ENCODE peak calls at places on chromosomes 7 and 10, in six cellular contexts. One of them, this sample, is unnamed.

GRCh38 chr10:132685121-132685891 is 100.6 kb downstream of the NKX6-2 start:
- DNase-seq in IMR-90: peak; percentile 58
- DNase-seq in neuronal stem cell: no peak
- DNase-seq in mesenchymal stem cell: peak; percentile 74
- DNase-seq in H9: peak; percentile 22
- DNase-seq in trophoblast cell: no peak
- DNase-seq in this sample: no peak

GRCh38 chr7:135334830-135335543 is 101.3 kb downstream of the STRA8 start:
- DNase-seq in IMR-90: no peak
- DNase-seq in neuronal stem cell: no peak
- DNase-seq in mesenchymal stem cell: no peak
- DNase-seq in H9: no peak
- DNase-seq in trophoblast cell: no peak
- DNase-seq in this sample: no peak

GRCh38 chr7:141702047-141702567 is at the start of gene DENND11:
- DNase-seq in IMR-90: peak; percentile 11
- DNase-seq in neuronal stem cell: peak; percentile 30
- DNase-seq in mesenchymal stem cell: peak; percentile 51
- DNase-seq in H9: no peak
- DNase-seq in trophoblast cell: peak; percentile 12
- DNase-seq in this sample: no peak

GRCh38 chr10:114389429-114389828 is 14.9 kb downstream of the AFAP1L2 start:
- DNase-seq in IMR-90: peak; percentile 52
- DNase-seq in neuronal stem cell: no peak
- DNase-seq in mesenchymal stem cell: peak; percentile 72
- DNase-seq in H9: no peak
- DNase-seq in trophoblast cell: peak; percentile 37
- DNase-seq in this sample: no peak

GRCh38 chr10:80541144-80541750 is 3.5 kb downstream of the SH2D4B start:
- DNase-seq in IMR-90: no peak
- DNase-seq in neuronal stem cell: no peak
- DNase-seq in mesenchymal stem cell: no peak
- DNase-seq in H9: no peak
- DNase-seq in trophoblast cell: no peak
- DNase-seq in this sample: no peak

GRCh38 chr7:128812514-128813168 is 17.6 kb upstream of the FLNC start:
- DNase-seq in IMR-90: no peak
- DNase-seq in neuronal stem cell: no peak
- DNase-seq in mesenchymal stem cell: no peak
- DNase-seq in H9: no peak
- DNase-seq in trophoblast cell: peak; percentile 31
- DNase-seq in this sample: no peak

GRCh38 chr10:12489357-12489756 is 140.0 kb downstream of the CAMK1D start:
- DNase-seq in IMR-90: no peak
- DNase-seq in neuronal stem cell: no peak
- DNase-seq in mesenchymal stem cell: no peak
- DNase-seq in H9: no peak
- DNase-seq in trophoblast cell: no peak
- DNase-seq in this sample: no peak

GRCh38 chr7:70178787-70179186 is 580.5 kb downstream of the AUTS2 start:
- DNase-seq in IMR-90: no peak
- DNase-seq in neuronal stem cell: no peak
- DNase-seq in mesenchymal stem cell: no peak
- DNase-seq in H9: no peak
- DNase-seq in trophoblast cell: no peak
- DNase-seq in this sample: peak; percentile 9

GRCh38 chr7:107891619-107892366 is 810 bp downstream of the DLD start:
- DNase-seq in IMR-90: peak; percentile 60
- DNase-seq in neuronal stem cell: no peak
- DNase-seq in mesenchymal stem cell: peak; percentile 80
- DNase-seq in H9: no peak
- DNase-seq in trophoblast cell: no peak
- DNase-seq in this sample: no peak

GRCh38 chr10:86333813-86334514 is 32.6 kb downstream of the GRID1 start:
- DNase-seq in IMR-90: no peak
- DNase-seq in neuronal stem cell: no peak
- DNase-seq in mesenchymal stem cell: no peak
- DNase-seq in H9: no peak
- DNase-seq in trophoblast cell: no peak
- DNase-seq in this sample: no peak

GRCh38 chr7:84178013-84178412 is 16.6 kb downstream of the SEMA3A start:
- DNase-seq in IMR-90: peak; percentile 40
- DNase-seq in neuronal stem cell: no peak
- DNase-seq in mesenchymal stem cell: no peak
- DNase-seq in H9: no peak
- DNase-seq in trophoblast cell: no peak
- DNase-seq in this sample: no peak

GRCh38 chr10:15316877-15317464 is 54.1 kb downstream of the FAM171A1 start:
- DNase-seq in IMR-90: no peak
- DNase-seq in neuronal stem cell: no peak
- DNase-seq in mesenchymal stem cell: peak; percentile 29
- DNase-seq in H9: no peak
- DNase-seq in trophoblast cell: no peak
- DNase-seq in this sample: no peak

GRCh38 chr10:26486985-26487850 is 49.1 kb downstream of the APBB1IP start:
- DNase-seq in IMR-90: peak; percentile 37
- DNase-seq in neuronal stem cell: no peak
- DNase-seq in mesenchymal stem cell: peak; percentile 80
- DNase-seq in H9: no peak
- DNase-seq in trophoblast cell: peak; percentile 87
- DNase-seq in this sample: no peak

GRCh38 chr7:2811476-2812118 is 32.5 kb downstream of the GNA12 start:
- DNase-seq in IMR-90: no peak
- DNase-seq in neuronal stem cell: no peak
- DNase-seq in mesenchymal stem cell: peak; percentile 45
- DNase-seq in H9: no peak
- DNase-seq in trophoblast cell: peak; percentile 84
- DNase-seq in this sample: no peak

GRCh38 chr10:125117941-125118630 is 42.3 kb downstream of the CTBP2 start:
- DNase-seq in IMR-90: no peak
- DNase-seq in neuronal stem cell: no peak
- DNase-seq in mesenchymal stem cell: no peak
- DNase-seq in H9: no peak
- DNase-seq in trophoblast cell: no peak
- DNase-seq in this sample: no peak

GRCh38 chr7:148747274-148747673 is 48.6 kb downstream of the CUL1 start:
- DNase-seq in IMR-90: no peak
- DNase-seq in neuronal stem cell: no peak
- DNase-seq in mesenchymal stem cell: no peak
- DNase-seq in H9: peak; percentile 92
- DNase-seq in trophoblast cell: peak; percentile 59
- DNase-seq in this sample: peak; percentile 68

GRCh38 chr7:16695621-16696237 is 49.7 kb downstream of the BZW2 start:
- DNase-seq in IMR-90: peak; percentile 73
- DNase-seq in neuronal stem cell: peak; percentile 18
- DNase-seq in mesenchymal stem cell: peak; percentile 61
- DNase-seq in H9: no peak
- DNase-seq in trophoblast cell: peak; percentile 63
- DNase-seq in this sample: no peak

GRCh38 chr10:96858706-96859050 is 26.6 kb downstream of the LCOR start:
- DNase-seq in IMR-90: no peak
- DNase-seq in neuronal stem cell: no peak
- DNase-seq in mesenchymal stem cell: no peak
- DNase-seq in H9: no peak
- DNase-seq in trophoblast cell: no peak
- DNase-seq in this sample: no peak

GRCh38 chr10:117374506-117375359 is 507 bp downstream of the PDZD8 start:
- DNase-seq in IMR-90: peak; percentile 46
- DNase-seq in neuronal stem cell: no peak
- DNase-seq in mesenchymal stem cell: peak; percentile 70
- DNase-seq in H9: peak; percentile 43
- DNase-seq in trophoblast cell: peak; percentile 34
- DNase-seq in this sample: peak; percentile 72

GRCh38 chr7:130904031-130904757 is 170.2 kb upstream of the KLF14 start:
- DNase-seq in IMR-90: peak; percentile 93
- DNase-seq in neuronal stem cell: no peak
- DNase-seq in mesenchymal stem cell: peak; percentile 97
- DNase-seq in H9: no peak
- DNase-seq in trophoblast cell: peak; percentile 88
- DNase-seq in this sample: no peak

GRCh38 chr10:102268333-102268999 is 23.1 kb downstream of the GBF1 start:
- DNase-seq in IMR-90: peak; percentile 59
- DNase-seq in neuronal stem cell: no peak
- DNase-seq in mesenchymal stem cell: peak; percentile 44
- DNase-seq in H9: no peak
- DNase-seq in trophoblast cell: no peak
- DNase-seq in this sample: no peak

GRCh38 chr7:95951997-95952795 is 179.8 kb downstream of the DYNC1I1 start:
- DNase-seq in IMR-90: no peak
- DNase-seq in neuronal stem cell: no peak
- DNase-seq in mesenchymal stem cell: no peak
- DNase-seq in H9: no peak
- DNase-seq in trophoblast cell: no peak
- DNase-seq in this sample: no peak

GRCh38 chr10:69600761-69601330 is 27.6 kb upstream of the NEUROG3 start:
- DNase-seq in IMR-90: no peak
- DNase-seq in neuronal stem cell: no peak
- DNase-seq in mesenchymal stem cell: no peak
- DNase-seq in H9: no peak
- DNase-seq in trophoblast cell: no peak
- DNase-seq in this sample: no peak

GRCh38 chr7:132480534-132480933 is 95.7 kb downstream of the PLXNA4 start:
- DNase-seq in IMR-90: no peak
- DNase-seq in neuronal stem cell: no peak
- DNase-seq in mesenchymal stem cell: no peak
- DNase-seq in H9: no peak
- DNase-seq in trophoblast cell: no peak
- DNase-seq in this sample: no peak

GRCh38 chr10:105243381-105243780 is 602.3 kb downstream of the SORCS3 start:
- DNase-seq in IMR-90: no peak
- DNase-seq in neuronal stem cell: no peak
- DNase-seq in mesenchymal stem cell: no peak
- DNase-seq in H9: no peak
- DNase-seq in trophoblast cell: no peak
- DNase-seq in this sample: no peak
- H4K91ac ChIP-seq in IMR-90: no peak overlapping the region
- H4K91ac ChIP-seq in neuronal stem cell: no peak overlapping the region
- H4K91ac ChIP-seq in mesenchymal stem cell: no peak overlapping the region
- H4K91ac ChIP-seq in H9: no peak overlapping the region
- H4K91ac ChIP-seq in trophoblast cell: no peak overlapping the region
- H4K91ac ChIP-seq in this sample: no peak overlapping the region

GRCh38 chr7:73940701-73941238 is 79.8 kb downstream of the TMEM270 start:
- DNase-seq in IMR-90: no peak
- DNase-seq in neuronal stem cell: no peak
- DNase-seq in mesenchymal stem cell: no peak
- DNase-seq in H9: no peak
- DNase-seq in trophoblast cell: no peak
- DNase-seq in this sample: no peak

GRCh38 chr7:73937014-73937413 is 76.1 kb downstream of the TMEM270 start:
- DNase-seq in IMR-90: peak; percentile 21
- DNase-seq in neuronal stem cell: no peak
- DNase-seq in mesenchymal stem cell: no peak
- DNase-seq in H9: no peak
- DNase-seq in trophoblast cell: no peak
- DNase-seq in this sample: no peak

GRCh38 chr7:73941836-73942551 is 81.0 kb downstream of the TMEM270 start:
- DNase-seq in IMR-90: peak; percentile 18
- DNase-seq in neuronal stem cell: no peak
- DNase-seq in mesenchymal stem cell: no peak
- DNase-seq in H9: no peak
- DNase-seq in trophoblast cell: no peak
- DNase-seq in this sample: no peak

GRCh38 chr7:73945022-73945421 is 83.0 kb upstream of the ELN start:
- DNase-seq in IMR-90: no peak
- DNase-seq in neuronal stem cell: no peak
- DNase-seq in mesenchymal stem cell: no peak
- DNase-seq in H9: no peak
- DNase-seq in trophoblast cell: no peak
- DNase-seq in this sample: no peak

DNA sequence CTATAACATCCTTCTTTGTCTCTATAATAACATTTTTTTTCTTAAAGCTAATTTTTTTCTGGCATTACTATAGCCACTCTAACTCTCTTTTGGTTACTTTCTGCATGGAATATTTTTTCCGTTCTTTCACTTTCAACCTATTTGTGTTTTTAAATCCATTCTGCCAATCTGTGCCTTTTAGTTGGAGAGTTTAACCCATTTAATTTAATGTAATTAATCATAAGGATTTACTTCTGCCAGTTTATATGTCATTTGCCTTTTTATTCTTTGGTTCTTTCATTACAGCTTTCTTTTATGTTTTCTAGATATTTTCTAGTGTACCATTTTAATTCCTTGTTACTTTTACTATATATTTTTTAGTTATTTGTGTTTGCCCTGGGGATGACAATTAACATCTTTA is 78.6 kb downstream of the TMEM270 start:
- DNase-seq in IMR-90: no peak
- DNase-seq in neuronal stem cell: no peak
- DNase-seq in mesenchymal stem cell: no peak
- DNase-seq in H9: no peak
- DNase-seq in trophoblast cell: no peak
- DNase-seq in this sample: no peak
- H4K91ac ChIP-seq in IMR-90: no peak overlapping the region
- H4K91ac ChIP-seq in neuronal stem cell: no peak overlapping the region
- H4K91ac ChIP-seq in mesenchymal stem cell: no peak overlapping the region
- H4K91ac ChIP-seq in H9: no peak overlapping the region
- H4K91ac ChIP-seq in trophoblast cell: no peak overlapping the region
- H4K91ac ChIP-seq in this sample: no peak overlapping the region

GRCh38 chr7:39367943-39368342 is 198.3 kb upstream of the YAE1 start:
- DNase-seq in IMR-90: no peak
- DNase-seq in neuronal stem cell: no peak
- DNase-seq in mesenchymal stem cell: no peak
- DNase-seq in H9: no peak
- DNase-seq in trophoblast cell: no peak
- DNase-seq in this sample: no peak

GRCh38 chr7:39375874-39376190 is 190.4 kb upstream of the YAE1 start:
- DNase-seq in IMR-90: no peak
- DNase-seq in neuronal stem cell: no peak
- DNase-seq in mesenchymal stem cell: no peak
- DNase-seq in H9: no peak
- DNase-seq in trophoblast cell: no peak
- DNase-seq in this sample: no peak

GRCh38 chr7:39375047-39375873 is 190.9 kb upstream of the YAE1 start:
- DNase-seq in IMR-90: no peak
- DNase-seq in neuronal stem cell: no peak
- DNase-seq in mesenchymal stem cell: no peak
- DNase-seq in H9: no peak
- DNase-seq in trophoblast cell: peak; percentile 29
- DNase-seq in this sample: no peak

DNA sequence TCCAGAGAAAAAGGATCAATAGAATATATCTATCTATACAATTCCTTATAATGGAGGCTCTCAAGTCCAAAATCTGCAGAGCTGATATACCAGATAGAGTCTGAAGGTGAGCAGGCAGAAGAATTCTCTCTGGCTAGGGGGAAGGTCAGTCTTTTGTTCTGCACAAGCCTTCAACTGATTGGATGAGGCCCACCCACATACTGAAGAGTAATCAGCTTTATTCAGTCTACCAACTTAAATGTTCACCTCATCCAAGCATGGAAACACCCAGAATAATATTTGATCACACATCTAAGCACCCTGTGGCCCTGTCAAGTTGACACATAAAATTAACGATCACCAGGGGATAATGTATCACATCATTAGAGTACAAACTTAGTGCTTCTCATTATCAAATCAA is 193.8 kb upstream of the YAE1 start:
- DNase-seq in IMR-90: no peak
- DNase-seq in neuronal stem cell: no peak
- DNase-seq in mesenchymal stem cell: no peak
- DNase-seq in H9: no peak
- DNase-seq in trophoblast cell: no peak
- DNase-seq in this sample: no peak
- H4K91ac ChIP-seq in IMR-90: no peak overlapping the region
- H4K91ac ChIP-seq in neuronal stem cell: no peak overlapping the region
- H4K91ac ChIP-seq in mesenchymal stem cell: no peak overlapping the region
- H4K91ac ChIP-seq in H9: no peak overlapping the region
- H4K91ac ChIP-seq in trophoblast cell: no peak overlapping the region
- H4K91ac ChIP-seq in this sample: no peak overlapping the region

GRCh38 chr7:71808115-71808514 is 604.0 kb downstream of the CALN1 start:
- DNase-seq in IMR-90: no peak
- DNase-seq in neuronal stem cell: no peak
- DNase-seq in mesenchymal stem cell: no peak
- DNase-seq in H9: no peak
- DNase-seq in trophoblast cell: no peak
- DNase-seq in this sample: no peak
- H4K91ac ChIP-seq in IMR-90: no peak overlapping the region
- H4K91ac ChIP-seq in neuronal stem cell: no peak overlapping the region
- H4K91ac ChIP-seq in mesenchymal stem cell: no peak overlapping the region
- H4K91ac ChIP-seq in H9: no peak overlapping the region
- H4K91ac ChIP-seq in trophoblast cell: no peak overlapping the region
- H4K91ac ChIP-seq in this sample: no peak overlapping the region

This sample was measured in H1.